ENCODE peak calls at places on chromosome 18, in five cellular contexts. Z, K, Y, F and E are unnamed samples.

GRCh38 chr18:11980148-11980554 is 1.2 kb upstream of the IMPA2 start:
- DNase-seq in Z (no peak), K (peak), Y (no peak), F (no peak), E (no peak)

GRCh38 chr18:76491801-76492668 is 3.0 kb downstream of the ZNF516 start:
- DNase-seq in Z (peak), K (peak), Y (peak), F (peak), E (no peak)

GRCh38 chr18:29979884-29980283 is 1062.7 kb downstream of the DSC3 start:
- DNase-seq in Z (no peak), K (no peak), Y (no peak), F (no peak), E (no peak)

GRCh38 chr18:58549814-58550339 is 79.0 kb downstream of the ALPK2 start:
- DNase-seq in Z (no peak), K (no peak), Y (no peak), F (no peak), E (no peak)

GRCh38 chr18:55189972-55190371 is 230.7 kb upstream of the CCDC68 start:
- DNase-seq in Z (no peak), K (no peak), Y (no peak), F (no peak), E (no peak)

GRCh38 chr18:11976882-11977281 is 4.4 kb upstream of the IMPA2 start:
- DNase-seq in Z (peak), K (peak), Y (no peak), F (no peak), E (no peak)

GRCh38 chr18:71036783-71037182 is 747.9 kb downstream of the SOCS6 start:
- DNase-seq in Z (no peak), K (peak), Y (no peak), F (no peak), E (no peak)

GRCh38 chr18:62663731-62664336 is 51.5 kb upstream of the PHLPP1 start:
- DNase-seq in Z (no peak), K (peak), Y (no peak), F (no peak), E (no peak)

GRCh38 chr18:22848618-22849017 is 84.5 kb upstream of the RBBP8 start:
- DNase-seq in Z (no peak), K (peak), Y (no peak), F (no peak), E (no peak)

GRCh38 chr18:47953471-47953931 is 23.0 kb upstream of the SMAD2 start:
- DNase-seq in Z (peak), K (no peak), Y (no peak), F (peak), E (peak)

GRCh38 chr18:2402084-2402483 is 169.2 kb downstream of the METTL4 start:
- DNase-seq in Z (no peak), K (peak), Y (no peak), F (no peak), E (no peak)

GRCh38 chr18:73461038-73461779 is 593.4 kb upstream of the NETO1 start:
- DNase-seq in Z (no peak), K (peak), Y (no peak), F (no peak), E (no peak)

GRCh38 chr18:55790296-55790695 is 202.3 kb upstream of the TCF4 start:
- DNase-seq in Z (no peak), K (peak), Y (no peak), F (no peak), E (no peak)

GRCh38 chr18:33841221-33841967 is 263.4 kb downstream of the ASXL3 start:
- DNase-seq in Z (no peak), K (no peak), Y (no peak), F (no peak), E (no peak)

DNA sequence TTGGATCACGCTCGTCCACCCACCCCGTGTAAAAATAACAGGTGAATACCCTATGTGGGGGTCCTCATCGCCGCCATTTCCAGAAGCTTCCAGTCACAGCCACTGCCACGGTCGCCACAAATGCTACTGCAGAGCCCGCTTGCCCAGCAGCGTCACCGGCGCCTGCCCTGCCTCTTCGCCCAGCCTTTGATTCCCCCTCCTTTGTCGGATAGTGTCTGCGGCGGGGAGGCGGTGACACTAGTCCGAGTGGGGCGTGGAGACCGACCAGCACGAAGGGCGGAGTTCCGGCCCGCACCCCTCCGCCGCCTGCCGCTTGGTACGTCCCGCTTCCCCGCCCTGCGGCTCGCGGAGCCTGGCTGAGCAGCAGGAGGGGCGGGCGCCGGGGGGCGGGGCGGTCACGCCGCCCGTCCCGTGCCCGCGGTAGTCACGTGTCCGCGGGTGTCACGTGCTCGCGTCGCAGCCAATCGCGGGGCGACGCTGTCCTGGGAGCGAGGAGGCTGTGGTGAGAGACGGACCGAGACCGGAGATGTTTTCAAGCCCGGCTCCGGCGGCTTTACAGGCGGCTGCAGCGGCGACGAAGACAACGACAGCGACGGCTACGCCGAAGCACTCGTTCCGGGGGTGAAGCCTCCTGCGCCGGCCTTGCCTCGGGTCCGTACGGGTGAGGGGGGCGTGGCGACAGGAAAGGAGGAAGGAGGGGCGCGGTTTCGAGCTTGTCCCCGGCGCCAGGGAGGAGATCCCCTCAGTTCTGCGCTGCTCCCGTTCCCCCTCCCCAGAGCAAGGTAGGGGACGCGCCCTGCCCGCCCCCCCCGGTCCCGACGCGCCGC is at the start of gene ANKRD12:
- DNase-seq in Z (peak), K (peak), Y (peak), F (peak), E (peak)
- TF ChIP-seq POLR2A in Z (peak), K (peak), Y (no peak), F (peak), E (peak)

GRCh38 chr18:35822431-35822830 is 150.0 kb upstream of the RMP24 start:
- DNase-seq in Z (no peak), K (no peak), Y (no peak), F (no peak), E (no peak)
- TF ChIP-seq POLR2A in Z (no peak), K (no peak), Y (no peak), F (no peak), E (no peak)

GRCh38 chr18:79456105-79456980 is 60.6 kb downstream of the NFATC1 start:
- DNase-seq in Z (no peak), K (no peak), Y (no peak), F (no peak), E (no peak)

GRCh38 chr18:79458917-79459803 is 63.4 kb downstream of the NFATC1 start:
- DNase-seq in Z (no peak), K (no peak), Y (no peak), F (no peak), E (no peak)

GRCh38 chr18:79458131-79458838 is 62.6 kb downstream of the NFATC1 start:
- DNase-seq in Z (peak), K (peak), Y (peak), F (peak), E (peak)

GRCh38 chr18:79457239-79457638 is 61.5 kb downstream of the NFATC1 start:
- DNase-seq in Z (no peak), K (no peak), Y (no peak), F (no peak), E (no peak)

DNA sequence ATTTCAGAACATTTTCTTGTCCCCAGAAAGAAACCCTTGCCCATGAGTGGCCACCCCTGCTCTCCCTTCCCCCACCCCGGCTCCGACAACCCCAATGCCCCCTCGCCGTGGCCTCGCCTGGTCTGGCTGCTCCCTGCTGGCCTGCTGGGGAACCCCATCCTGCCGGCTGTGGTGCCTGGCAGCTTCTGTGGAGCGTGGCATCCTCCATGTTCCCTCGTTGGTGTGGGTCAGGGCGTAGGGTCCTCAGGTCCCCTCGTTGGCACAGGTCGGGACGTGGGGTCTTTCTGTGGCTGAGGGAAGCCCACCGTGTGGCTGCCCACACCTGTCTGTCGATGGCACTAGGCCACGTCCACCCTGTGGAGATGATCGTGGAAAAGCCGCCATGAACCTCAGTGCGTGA is 61.9 kb downstream of the NFATC1 start:
- DNase-seq in Z (no peak), K (no peak), Y (no peak), F (no peak), E (no peak)
- TF ChIP-seq POLR2A in Z (no peak), K (no peak), Y (no peak), F (no peak), E (no peak)

GRCh38 chr18:59897321-59897954 is 2.4 kb upstream of the PMAIP1 start:
- DNase-seq in Z (no peak), K (no peak), Y (no peak), F (no peak), E (no peak)

GRCh38 chr18:59898093-59898492 is 1.7 kb upstream of the PMAIP1 start:
- DNase-seq in Z (no peak), K (no peak), Y (no peak), F (no peak), E (no peak)

GRCh38 chr18:59898609-59899297 is 1.0 kb upstream of the PMAIP1 start:
- DNase-seq in Z (no peak), K (no peak), Y (no peak), F (no peak), E (no peak)

GRCh38 chr18:59900222-59901128 is 679 bp downstream of the PMAIP1 start:
- DNase-seq in Z (peak), K (peak), Y (peak), F (peak), E (no peak)

DNA sequence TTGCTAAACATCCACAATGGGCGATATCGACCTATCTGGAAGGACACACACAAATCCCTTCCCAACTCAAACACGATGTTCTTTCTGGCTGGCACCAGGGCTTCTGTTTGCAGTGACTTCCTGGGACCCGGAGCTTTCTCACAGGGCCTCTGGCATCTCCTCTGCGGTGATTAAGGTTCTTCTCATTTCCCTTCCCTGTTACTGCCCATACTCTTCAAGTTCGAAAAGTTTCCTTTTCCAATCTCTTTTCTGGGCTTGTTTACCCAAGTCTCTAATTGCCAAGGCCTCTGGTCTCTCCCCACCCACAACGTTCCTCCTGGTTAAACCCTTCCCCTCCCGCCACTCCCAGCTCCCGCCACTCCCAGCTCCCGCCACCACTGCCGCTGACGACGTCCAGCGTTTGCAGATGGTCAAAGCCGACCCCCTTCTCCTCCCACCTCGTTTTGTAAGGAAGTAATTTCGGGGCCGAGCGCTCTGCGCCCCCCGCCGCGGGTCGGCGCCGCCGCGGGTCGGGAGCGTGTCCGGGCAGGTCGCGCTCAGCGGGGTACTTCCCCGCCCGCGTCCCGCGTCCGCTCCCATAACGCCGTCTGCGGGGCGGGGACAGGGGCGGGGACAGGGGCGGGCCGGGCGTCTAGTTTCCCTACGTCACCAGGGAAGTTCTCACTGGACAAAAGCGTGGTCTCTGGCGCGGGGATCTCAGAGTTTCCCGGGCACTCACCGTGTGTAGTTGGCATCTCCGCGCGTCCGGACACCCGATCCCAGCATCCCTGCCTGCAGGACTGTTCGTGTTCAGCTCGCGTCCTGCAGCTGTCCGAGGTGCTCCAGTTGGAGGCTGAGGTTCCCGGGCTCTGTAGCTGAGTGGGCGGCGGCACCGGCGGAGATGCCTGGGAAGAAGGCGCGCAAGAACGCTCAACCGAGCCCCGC is at the start of gene PMAIP1:
- DNase-seq in Z (peak), K (peak), Y (peak), F (peak), E (peak)
- TF ChIP-seq POLR2A in Z (no peak), K (peak), Y (no peak), F (no peak), E (peak)

GRCh38 chr18:812123-812672 is at the start of gene YES1:
- DNase-seq in Z (peak), K (peak), Y (peak), F (peak), E (peak)
- TF ChIP-seq POLR2A in Z (peak), K (no peak), Y (no peak), F (no peak), E (peak)

GRCh38 chr18:9914584-9915290 is 921 bp downstream of the VAPA start:
- DNase-seq in Z (peak), K (peak), Y (peak), F (peak), E (peak)
- TF ChIP-seq POLR2A in Z (no peak), K (peak), Y (no peak), F (no peak), E (no peak)

GRCh38 chr18:74499633-74500032 is 3.5 kb downstream of the CNDP2 start:
- DNase-seq in Z (peak), K (no peak), Y (peak), F (no peak), E (peak)
- TF ChIP-seq POLR2A in Z (no peak), K (no peak), Y (no peak), F (no peak), E (no peak)